ENCODE peak calls at places on chromosome 18, in ten cellular contexts. F, U, P, Y, H, Q, C, X, L and G are unnamed samples.

GRCh38 chr18:49135871-49136270 is 185.1 kb upstream of the SMAD7 start:
- DNase-seq in F (no peak), U (peak; percentile 26), P (no peak), Y (peak; percentile 39), H (peak; percentile 36), Q (no peak), C (peak; percentile 3), X (no peak), L (peak; percentile 14), G (no peak)

GRCh38 chr18:9792565-9793226 is 84.6 kb downstream of the RAB31 start:
- DNase-seq in F (no peak), U (no peak), P (no peak), Y (peak; percentile 66), H (peak; percentile 76), Q (no peak), C (no peak), X (no peak), L (no peak), G (no peak)

GRCh38 chr18:21146016-21146415 is 34.4 kb upstream of the ROCK1 start:
- DNase-seq in F (no peak), U (peak; percentile 10), P (no peak), Y (no peak), H (no peak), Q (no peak), C (no peak), X (no peak), L (no peak), G (no peak)

GRCh38 chr18:3014501-3015202 is 1.7 kb upstream of the LPIN2 start:
- DNase-seq in F (no peak), U (no peak), P (no peak), Y (no peak), H (no peak), Q (no peak), C (no peak), X (no peak), L (no peak), G (no peak)

GRCh38 chr18:55856191-55856590 is 268.2 kb upstream of the TCF4 start:
- DNase-seq in F (peak; percentile 86), U (peak; percentile 48), P (no peak), Y (no peak), H (peak; percentile 84), Q (no peak), C (peak; percentile 65), X (no peak), L (peak; percentile 46), G (no peak)

GRCh38 chr18:8314123-8314522 is 295.1 kb upstream of the RAB12 start:
- DNase-seq in F (no peak), U (no peak), P (no peak), Y (no peak), H (no peak), Q (no peak), C (no peak), X (no peak), L (no peak), G (no peak)

GRCh38 chr18:36153203-36153602 is 23.5 kb downstream of the ELP2 start:
- DNase-seq in F (peak; percentile 67), U (peak; percentile 72), P (no peak), Y (no peak), H (no peak), Q (no peak), C (peak; percentile 81), X (no peak), L (peak; percentile 67), G (no peak)

GRCh38 chr18:64100136-64100922 is 48.6 kb downstream of the LINC00305 start:
- DNase-seq in F (peak; percentile 4), U (no peak), P (no peak), Y (no peak), H (no peak), Q (no peak), C (no peak), X (no peak), L (no peak), G (no peak)

GRCh38 chr18:24322594-24323136 is 75.0 kb downstream of the OSBPL1A start:
- DNase-seq in F (peak; percentile 31), U (peak; percentile 68), P (no peak), Y (no peak), H (no peak), Q (no peak), C (no peak), X (no peak), L (peak; percentile 46), G (no peak)

GRCh38 chr18:7619676-7620075 is 52.6 kb downstream of the PTPRM start:
- DNase-seq in F (no peak), U (peak; percentile 19), P (no peak), Y (no peak), H (no peak), Q (no peak), C (no peak), X (no peak), L (no peak), G (no peak)

GRCh38 chr18:10240276-10240675 is 214.2 kb upstream of the APCDD1 start:
- DNase-seq in F (no peak), U (no peak), P (no peak), Y (no peak), H (no peak), Q (no peak), C (no peak), X (no peak), L (no peak), G (no peak)

GRCh38 chr18:74682141-74682997 is 84.7 kb downstream of the ZNF407 start:
- DNase-seq in F (no peak), U (peak; percentile 6), P (no peak), Y (no peak), H (no peak), Q (no peak), C (no peak), X (no peak), L (no peak), G (no peak)

GRCh38 chr18:36828630-36829361 is at the start of the genes KIAA1328 and TPGS2:
- DNase-seq in F (peak; percentile 62), U (peak; percentile 94), P (peak; percentile 80), Y (peak; percentile 94), H (peak; percentile 88), Q (peak; percentile 92), C (peak; percentile 89), X (peak; percentile 72), L (peak; percentile 97), G (peak; percentile 88)

GRCh38 chr18:77201508-77201907 is 48.1 kb upstream of the GALR1 start:
- DNase-seq in F (no peak), U (no peak), P (no peak), Y (no peak), H (no peak), Q (no peak), C (no peak), X (no peak), L (no peak), G (no peak)

GRCh38 chr18:39806519-39806918 is 2148.5 kb upstream of the PIK3C3 start:
- DNase-seq in F (peak; percentile 8), U (peak; percentile 59), P (no peak), Y (no peak), H (no peak), Q (no peak), C (no peak), X (no peak), L (no peak), G (no peak)

GRCh38 chr18:10350661-10351060 is 103.8 kb upstream of the APCDD1 start:
- DNase-seq in F (no peak), U (no peak), P (no peak), Y (no peak), H (no peak), Q (no peak), C (no peak), X (no peak), L (no peak), G (no peak)

GRCh38 chr18:40072761-40073160 is 1882.3 kb upstream of the PIK3C3 start:
- DNase-seq in F (no peak), U (no peak), P (no peak), Y (no peak), H (no peak), Q (no peak), C (no peak), X (no peak), L (no peak), G (no peak)

GRCh38 chr18:68764016-68764415 is 33.9 kb upstream of the CCDC102B start:
- DNase-seq in F (no peak), U (peak; percentile 32), P (no peak), Y (no peak), H (no peak), Q (no peak), C (no peak), X (no peak), L (no peak), G (no peak)

GRCh38 chr18:26549103-26549485 is 741 bp upstream of the KCTD1 start:
- DNase-seq in F (no peak), U (peak; percentile 49), P (no peak), Y (peak; percentile 39), H (peak; percentile 63), Q (no peak), C (no peak), X (no peak), L (peak; percentile 37), G (no peak)

GRCh38 chr18:63834471-63835113 is 52.9 kb upstream of the SERPINB2 start:
- DNase-seq in F (no peak), U (no peak), P (no peak), Y (no peak), H (no peak), Q (no peak), C (no peak), X (no peak), L (no peak), G (no peak)

GRCh38 chr18:31225668-31226067 is 63.0 kb upstream of the DSC1 start:
- DNase-seq in F (peak; percentile 93), U (peak; percentile 67), P (no peak), Y (peak; percentile 54), H (peak; percentile 64), Q (no peak), C (peak; percentile 86), X (no peak), L (no peak), G (no peak)

GRCh38 chr18:58497845-58498244 is 131.0 kb downstream of the ALPK2 start:
- DNase-seq in F (no peak), U (peak; percentile 5), P (no peak), Y (no peak), H (no peak), Q (no peak), C (no peak), X (no peak), L (no peak), G (no peak)

GRCh38 chr18:23845988-23846630 is 156.9 kb downstream of the LAMA3 start:
- DNase-seq in F (no peak), U (no peak), P (no peak), Y (no peak), H (no peak), Q (no peak), C (no peak), X (no peak), L (no peak), G (no peak)

GRCh38 chr18:7902399-7902839 is 335.3 kb downstream of the PTPRM start:
- DNase-seq in F (no peak), U (peak; percentile 57), P (no peak), Y (no peak), H (peak; percentile 11), Q (no peak), C (no peak), X (no peak), L (peak; percentile 43), G (no peak)

GRCh38 chr18:58819051-58819450 is 45.6 kb upstream of the ZNF532 start:
- DNase-seq in F (no peak), U (no peak), P (no peak), Y (no peak), H (no peak), Q (no peak), C (no peak), X (no peak), L (no peak), G (no peak)

GRCh38 chr18:34773378-34773777 is 63.3 kb downstream of the DTNA start:
- DNase-seq in F (no peak), U (no peak), P (no peak), Y (no peak), H (no peak), Q (no peak), C (no peak), X (no peak), L (peak; percentile 26), G (no peak)